ENCODE peak calls at places on chromosomes 13 and 19, in six cellular contexts. One of them, this sample, is unnamed.

GRCh38 chr19:16541526-16542044 is 652 bp downstream of the CHERP start:
- DNase-seq in BE2C: no peak
- DNase-seq in fibroblast of pulmonary artery: peak
- DNase-seq in left ventricle myocardium inferior: no peak
- DNase-seq in ascending aorta: no peak
- DNase-seq in GM12878: no peak
- DNase-seq in this sample: no peak

GRCh38 chr19:18414504-18415176 is 4.6 kb upstream of the SSBP4 start:
- DNase-seq in BE2C: no peak
- DNase-seq in fibroblast of pulmonary artery: no peak
- DNase-seq in left ventricle myocardium inferior: peak
- DNase-seq in ascending aorta: no peak
- DNase-seq in GM12878: no peak
- DNase-seq in this sample: no peak

GRCh38 chr13:29182216-29182615 is 362.1 kb downstream of the MTUS2 start:
- DNase-seq in BE2C: no peak
- DNase-seq in fibroblast of pulmonary artery: no peak
- DNase-seq in left ventricle myocardium inferior: no peak
- DNase-seq in ascending aorta: no peak
- DNase-seq in GM12878: no peak
- DNase-seq in this sample: no peak

GRCh38 chr13:29507356-29507755 is 88.1 kb downstream of the SLC7A1 start:
- DNase-seq in BE2C: peak
- DNase-seq in fibroblast of pulmonary artery: no peak
- DNase-seq in left ventricle myocardium inferior: no peak
- DNase-seq in ascending aorta: no peak
- DNase-seq in GM12878: no peak
- DNase-seq in this sample: peak

GRCh38 chr19:56071151-56071550 is 49.9 kb downstream of the ZNF787 start:
- DNase-seq in BE2C: no peak
- DNase-seq in fibroblast of pulmonary artery: no peak
- DNase-seq in left ventricle myocardium inferior: no peak
- DNase-seq in ascending aorta: no peak
- DNase-seq in GM12878: no peak
- DNase-seq in this sample: no peak

GRCh38 chr19:17264641-17264979 is at the start of gene USHBP1:
- DNase-seq in BE2C: no peak
- DNase-seq in fibroblast of pulmonary artery: no peak
- DNase-seq in left ventricle myocardium inferior: peak
- DNase-seq in ascending aorta: no peak
- DNase-seq in GM12878: no peak
- DNase-seq in this sample: no peak

GRCh38 chr19:48111280-48111679 is 663 bp upstream of the PLA2G4C start:
- DNase-seq in BE2C: no peak
- DNase-seq in fibroblast of pulmonary artery: no peak
- DNase-seq in left ventricle myocardium inferior: no peak
- DNase-seq in ascending aorta: no peak
- DNase-seq in GM12878: no peak
- DNase-seq in this sample: no peak

GRCh38 chr19:3387645-3388589 is 21.5 kb downstream of the NFIC start:
- DNase-seq in BE2C: peak
- DNase-seq in fibroblast of pulmonary artery: no peak
- DNase-seq in left ventricle myocardium inferior: peak
- DNase-seq in ascending aorta: peak
- DNase-seq in GM12878: no peak
- DNase-seq in this sample: no peak

GRCh38 chr19:30629086-30629485 is 256.9 kb downstream of the ZNF536 start:
- DNase-seq in BE2C: no peak
- DNase-seq in fibroblast of pulmonary artery: no peak
- DNase-seq in left ventricle myocardium inferior: no peak
- DNase-seq in ascending aorta: no peak
- DNase-seq in GM12878: no peak
- DNase-seq in this sample: no peak

GRCh38 chr13:110254751-110255553 is 52.0 kb downstream of the COL4A1 start:
- DNase-seq in BE2C: no peak
- DNase-seq in fibroblast of pulmonary artery: no peak
- DNase-seq in left ventricle myocardium inferior: no peak
- DNase-seq in ascending aorta: no peak
- DNase-seq in GM12878: no peak
- DNase-seq in this sample: no peak

GRCh38 chr19:33152178-33152577 is 20.3 kb downstream of the WDR88 start:
- DNase-seq in BE2C: no peak
- DNase-seq in fibroblast of pulmonary artery: peak
- DNase-seq in left ventricle myocardium inferior: no peak
- DNase-seq in ascending aorta: no peak
- DNase-seq in GM12878: no peak
- DNase-seq in this sample: no peak

GRCh38 chr13:38202730-38203129 is 146.9 kb upstream of the UFM1 start:
- DNase-seq in BE2C: no peak
- DNase-seq in fibroblast of pulmonary artery: peak
- DNase-seq in left ventricle myocardium inferior: no peak
- DNase-seq in ascending aorta: no peak
- DNase-seq in GM12878: no peak
- DNase-seq in this sample: no peak

GRCh38 chr19:2627319-2627829 is 75.1 kb downstream of the GNG7 start:
- DNase-seq in BE2C: no peak
- DNase-seq in fibroblast of pulmonary artery: peak
- DNase-seq in left ventricle myocardium inferior: peak
- DNase-seq in ascending aorta: peak
- DNase-seq in GM12878: no peak
- DNase-seq in this sample: peak

GRCh38 chr13:97938701-97939475 is 14.6 kb upstream of the IPO5 start:
- DNase-seq in BE2C: no peak
- DNase-seq in fibroblast of pulmonary artery: no peak
- DNase-seq in left ventricle myocardium inferior: no peak
- DNase-seq in ascending aorta: no peak
- DNase-seq in GM12878: no peak
- DNase-seq in this sample: no peak

GRCh38 chr13:41178040-41178439 is 16.3 kb downstream of the KBTBD7 start:
- DNase-seq in BE2C: no peak
- DNase-seq in fibroblast of pulmonary artery: peak
- DNase-seq in left ventricle myocardium inferior: no peak
- DNase-seq in ascending aorta: no peak
- DNase-seq in GM12878: no peak
- DNase-seq in this sample: no peak

GRCh38 chr13:98228661-98229349 is 51.7 kb upstream of the RNF113B start:
- DNase-seq in BE2C: no peak
- DNase-seq in fibroblast of pulmonary artery: no peak
- DNase-seq in left ventricle myocardium inferior: no peak
- DNase-seq in ascending aorta: no peak
- DNase-seq in GM12878: no peak
- DNase-seq in this sample: no peak

GRCh38 chr19:17847538-17848366 is at the start of gene JAK3:
- DNase-seq in BE2C: peak
- DNase-seq in fibroblast of pulmonary artery: peak
- DNase-seq in left ventricle myocardium inferior: peak
- DNase-seq in ascending aorta: no peak
- DNase-seq in GM12878: peak
- DNase-seq in this sample: peak

GRCh38 chr19:16447015-16447384 is 24.8 kb downstream of the EPS15L1 start:
- DNase-seq in BE2C: no peak
- DNase-seq in fibroblast of pulmonary artery: peak
- DNase-seq in left ventricle myocardium inferior: peak
- DNase-seq in ascending aorta: peak
- DNase-seq in GM12878: peak
- DNase-seq in this sample: peak

GRCh38 chr19:35220315-35220921 is 8.1 kb downstream of the FAM187B start:
- DNase-seq in BE2C: no peak
- DNase-seq in fibroblast of pulmonary artery: peak
- DNase-seq in left ventricle myocardium inferior: no peak
- DNase-seq in ascending aorta: no peak
- DNase-seq in GM12878: no peak
- DNase-seq in this sample: no peak

GRCh38 chr19:55259540-55260210 is 858 bp upstream of the PPP6R1 start:
- DNase-seq in BE2C: no peak
- DNase-seq in fibroblast of pulmonary artery: peak
- DNase-seq in left ventricle myocardium inferior: no peak
- DNase-seq in ascending aorta: no peak
- DNase-seq in GM12878: no peak
- DNase-seq in this sample: no peak

GRCh38 chr13:48118025-48118424 is 23.1 kb upstream of the MED4 start:
- DNase-seq in BE2C: no peak
- DNase-seq in fibroblast of pulmonary artery: no peak
- DNase-seq in left ventricle myocardium inferior: no peak
- DNase-seq in ascending aorta: no peak
- DNase-seq in GM12878: no peak
- DNase-seq in this sample: no peak

GRCh38 chr13:40109324-40109958 is 454.0 kb downstream of the COG6 start:
- DNase-seq in BE2C: no peak
- DNase-seq in fibroblast of pulmonary artery: peak
- DNase-seq in left ventricle myocardium inferior: no peak
- DNase-seq in ascending aorta: no peak
- DNase-seq in GM12878: no peak
- DNase-seq in this sample: no peak

GRCh38 chr13:31267126-31267784 is 67.5 kb downstream of the B3GLCT start:
- DNase-seq in BE2C: no peak
- DNase-seq in fibroblast of pulmonary artery: no peak
- DNase-seq in left ventricle myocardium inferior: no peak
- DNase-seq in ascending aorta: no peak
- DNase-seq in GM12878: no peak
- DNase-seq in this sample: no peak

GRCh38 chr19:14138576-14139265 is 2.3 kb upstream of the ASF1B start:
- DNase-seq in BE2C: no peak
- DNase-seq in fibroblast of pulmonary artery: peak
- DNase-seq in left ventricle myocardium inferior: no peak
- DNase-seq in ascending aorta: no peak
- DNase-seq in GM12878: no peak
- DNase-seq in this sample: no peak

DNA sequence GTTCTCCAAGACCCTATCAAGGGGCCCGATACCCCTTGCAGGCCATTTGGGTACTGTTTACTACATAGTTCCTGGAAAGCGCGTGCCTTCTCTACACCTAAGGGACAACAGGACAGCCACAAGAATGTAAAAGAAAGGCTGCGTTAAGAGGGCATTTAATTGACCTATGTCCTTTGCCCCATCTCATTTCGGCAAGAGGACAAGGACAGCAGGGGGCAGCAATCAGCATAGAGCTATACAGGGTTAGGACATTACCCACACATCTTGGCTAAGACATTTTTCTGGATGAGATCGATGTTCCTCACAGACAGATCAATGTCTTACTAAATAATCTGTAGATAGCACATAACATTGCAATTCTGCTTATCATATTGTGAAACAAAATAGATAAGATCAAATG is 41.2 kb downstream of the FLT3 start:
- DNase-seq in BE2C: peak
- DNase-seq in fibroblast of pulmonary artery: peak
- DNase-seq in left ventricle myocardium inferior: no peak
- DNase-seq in ascending aorta: no peak
- DNase-seq in GM12878: no peak
- DNase-seq in this sample: no peak
- TF ChIP-seq CTCF in BE2C: peak
- TF ChIP-seq CTCF in fibroblast of pulmonary artery: peak
- TF ChIP-seq CTCF in left ventricle myocardium inferior: peak
- TF ChIP-seq CTCF in ascending aorta: no peak
- TF ChIP-seq CTCF in GM12878: peak
- TF ChIP-seq CTCF in this sample: no peak

GRCh38 chr19:15320118-15320517 is 12.2 kb downstream of the BRD4 start:
- DNase-seq in BE2C: no peak
- DNase-seq in fibroblast of pulmonary artery: no peak
- DNase-seq in left ventricle myocardium inferior: no peak
- DNase-seq in ascending aorta: no peak
- DNase-seq in GM12878: no peak
- DNase-seq in this sample: no peak
- TF ChIP-seq CTCF in BE2C: no peak
- TF ChIP-seq CTCF in fibroblast of pulmonary artery: no peak
- TF ChIP-seq CTCF in left ventricle myocardium inferior: no peak
- TF ChIP-seq CTCF in ascending aorta: no peak
- TF ChIP-seq CTCF in GM12878: no peak
- TF ChIP-seq CTCF in this sample: no peak

DNA sequence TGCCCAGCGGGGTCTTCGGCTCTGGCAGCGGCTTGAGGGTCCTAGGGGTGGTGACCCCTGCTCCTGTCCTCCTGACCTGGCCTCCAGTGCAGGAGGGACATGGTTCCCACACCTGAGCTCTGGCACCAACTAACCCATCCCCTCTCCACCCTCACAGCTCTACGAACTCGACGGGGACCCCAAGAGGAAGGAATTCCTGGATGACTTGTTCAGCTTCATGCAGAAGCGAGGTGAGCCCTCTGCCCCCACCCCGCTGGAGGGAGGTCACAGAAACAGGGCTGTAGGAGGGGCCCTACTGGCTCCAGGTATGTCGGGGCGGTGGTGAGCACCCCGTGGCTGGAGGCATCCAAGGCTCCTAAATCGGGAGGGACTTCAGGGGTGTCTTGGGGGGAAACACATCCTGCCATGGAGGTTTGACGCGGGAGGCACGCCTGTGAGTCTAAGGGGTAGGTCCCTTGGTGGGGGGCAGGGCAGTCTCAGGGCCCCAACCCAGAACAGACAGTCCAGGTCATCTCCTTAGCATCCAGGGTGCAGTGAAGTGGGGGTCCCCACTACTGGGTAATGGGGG is 24.1 kb upstream of the WDR18 start:
- DNase-seq in BE2C: no peak
- DNase-seq in fibroblast of pulmonary artery: no peak
- DNase-seq in left ventricle myocardium inferior: no peak
- DNase-seq in ascending aorta: no peak
- DNase-seq in GM12878: no peak
- DNase-seq in this sample: no peak
- TF ChIP-seq CTCF in BE2C: no peak
- TF ChIP-seq CTCF in fibroblast of pulmonary artery: no peak
- TF ChIP-seq CTCF in left ventricle myocardium inferior: no peak
- TF ChIP-seq CTCF in ascending aorta: no peak
- TF ChIP-seq CTCF in GM12878: no peak
- TF ChIP-seq CTCF in this sample: no peak

GRCh38 chr19:10962863-10963262 is 2.0 kb downstream of the SMARCA4 start:
- DNase-seq in BE2C: no peak
- DNase-seq in fibroblast of pulmonary artery: no peak
- DNase-seq in left ventricle myocardium inferior: no peak
- DNase-seq in ascending aorta: no peak
- DNase-seq in GM12878: no peak
- DNase-seq in this sample: no peak

GRCh38 chr19:10965398-10965797 is 4.6 kb downstream of the SMARCA4 start:
- DNase-seq in BE2C: no peak
- DNase-seq in fibroblast of pulmonary artery: no peak
- DNase-seq in left ventricle myocardium inferior: no peak
- DNase-seq in ascending aorta: no peak
- DNase-seq in GM12878: no peak
- DNase-seq in this sample: no peak

GRCh38 chr19:10966809-10967208 is 6.0 kb downstream of the SMARCA4 start:
- DNase-seq in BE2C: no peak
- DNase-seq in fibroblast of pulmonary artery: no peak
- DNase-seq in left ventricle myocardium inferior: no peak
- DNase-seq in ascending aorta: no peak
- DNase-seq in GM12878: no peak
- DNase-seq in this sample: no peak

GRCh38 chr19:10963865-10964264 is 3.0 kb downstream of the SMARCA4 start:
- DNase-seq in BE2C: no peak
- DNase-seq in fibroblast of pulmonary artery: no peak
- DNase-seq in left ventricle myocardium inferior: no peak
- DNase-seq in ascending aorta: no peak
- DNase-seq in GM12878: no peak
- DNase-seq in this sample: no peak

GRCh38 chr19:10964903-10965302 is 4.1 kb downstream of the SMARCA4 start:
- DNase-seq in BE2C: no peak
- DNase-seq in fibroblast of pulmonary artery: no peak
- DNase-seq in left ventricle myocardium inferior: no peak
- DNase-seq in ascending aorta: no peak
- DNase-seq in GM12878: no peak
- DNase-seq in this sample: no peak
- TF ChIP-seq CTCF in BE2C: peak
- TF ChIP-seq CTCF in fibroblast of pulmonary artery: no peak
- TF ChIP-seq CTCF in left ventricle myocardium inferior: no peak
- TF ChIP-seq CTCF in ascending aorta: no peak
- TF ChIP-seq CTCF in GM12878: peak
- TF ChIP-seq CTCF in this sample: no peak

GRCh38 chr13:85970727-85971126 is 171.5 kb upstream of the SLITRK6 start:
- DNase-seq in BE2C: no peak
- DNase-seq in fibroblast of pulmonary artery: peak
- DNase-seq in left ventricle myocardium inferior: no peak
- DNase-seq in ascending aorta: no peak
- DNase-seq in GM12878: no peak
- DNase-seq in this sample: no peak
- TF ChIP-seq CTCF in BE2C: no peak
- TF ChIP-seq CTCF in fibroblast of pulmonary artery: peak
- TF ChIP-seq CTCF in left ventricle myocardium inferior: no peak
- TF ChIP-seq CTCF in ascending aorta: no peak
- TF ChIP-seq CTCF in GM12878: no peak
- TF ChIP-seq CTCF in this sample: no peak

This sample was measured in activated B cell treated with CpG ODN at 0.5 μM for 24 hours.